ENCODE peak calls at places on chromosomes 5 and 9, in six cellular contexts. One of them, this sample, is unnamed.

GRCh38 chr5:198516-198915 is 7.2 kb downstream of the LRRC14B start:
- DNase-seq in BE2C: no peak
- DNase-seq in HFFc6: no peak
- DNase-seq in GM18507: no peak
- DNase-seq in tibial nerve: no peak
- DNase-seq in suprapubic skin: no peak
- DNase-seq in this sample: no peak

GRCh38 chr9:112248722-112249121 is 73.6 kb upstream of the SUSD1 start:
- DNase-seq in BE2C: no peak
- DNase-seq in suprapubic skin: no peak
- DNase-seq in GM18507: no peak
- DNase-seq in HFFc6: peak
- DNase-seq in tibial nerve: no peak
- DNase-seq in this sample: no peak

GRCh38 chr5:55829956-55830355 is 21.2 kb upstream of the IL31RA start:
- DNase-seq in HFFc6: no peak
- DNase-seq in suprapubic skin: no peak
- DNase-seq in GM18507: no peak
- DNase-seq in BE2C: no peak
- DNase-seq in tibial nerve: no peak
- DNase-seq in this sample: no peak

GRCh38 chr5:129460951-129461815 is 1.1 kb downstream of the ADAMTS19 start:
- DNase-seq in tibial nerve: no peak
- DNase-seq in BE2C: peak
- DNase-seq in HFFc6: no peak
- DNase-seq in GM18507: no peak
- DNase-seq in suprapubic skin: no peak
- DNase-seq in this sample: no peak

GRCh38 chr5:72042097-72042496 is 65.2 kb upstream of the MAP1B start:
- DNase-seq in tibial nerve: no peak
- DNase-seq in suprapubic skin: no peak
- DNase-seq in BE2C: no peak
- DNase-seq in HFFc6: no peak
- DNase-seq in GM18507: no peak
- DNase-seq in this sample: no peak

GRCh38 chr5:17991775-17992174 is 357.5 kb downstream of the TAF11L14 start:
- DNase-seq in HFFc6: no peak
- DNase-seq in BE2C: no peak
- DNase-seq in tibial nerve: no peak
- DNase-seq in suprapubic skin: no peak
- DNase-seq in GM18507: no peak
- DNase-seq in this sample: no peak

GRCh38 chr9:88451160-88451559 is 62.9 kb downstream of the SPIN1 start:
- DNase-seq in HFFc6: no peak
- DNase-seq in tibial nerve: no peak
- DNase-seq in suprapubic skin: no peak
- DNase-seq in BE2C: no peak
- DNase-seq in GM18507: no peak
- DNase-seq in this sample: no peak

GRCh38 chr9:20481437-20481836 is 140.9 kb downstream of the MLLT3 start:
- DNase-seq in HFFc6: no peak
- DNase-seq in suprapubic skin: no peak
- DNase-seq in GM18507: no peak
- DNase-seq in tibial nerve: no peak
- DNase-seq in BE2C: no peak
- DNase-seq in this sample: no peak

GRCh38 chr5:68548959-68549676 is 333.6 kb downstream of the PIK3R1 start:
- DNase-seq in GM18507: no peak
- DNase-seq in suprapubic skin: no peak
- DNase-seq in BE2C: peak
- DNase-seq in tibial nerve: no peak
- DNase-seq in HFFc6: no peak
- DNase-seq in this sample: no peak

GRCh38 chr9:20271723-20272122 is 350.6 kb downstream of the MLLT3 start:
- DNase-seq in BE2C: no peak
- DNase-seq in tibial nerve: no peak
- DNase-seq in suprapubic skin: no peak
- DNase-seq in GM18507: no peak
- DNase-seq in HFFc6: no peak
- DNase-seq in this sample: no peak

GRCh38 chr5:67679184-67679855 is 482.7 kb upstream of the CD180 start:
- DNase-seq in tibial nerve: no peak
- DNase-seq in BE2C: no peak
- DNase-seq in GM18507: no peak
- DNase-seq in suprapubic skin: no peak
- DNase-seq in HFFc6: no peak
- DNase-seq in this sample: no peak

GRCh38 chr9:118108971-118109370 is 404.8 kb downstream of the TLR4 start:
- DNase-seq in BE2C: no peak
- DNase-seq in GM18507: no peak
- DNase-seq in suprapubic skin: no peak
- DNase-seq in HFFc6: no peak
- DNase-seq in tibial nerve: no peak
- DNase-seq in this sample: no peak

GRCh38 chr9:120394058-120394669 is 185.8 kb downstream of the CDK5RAP2 start:
- DNase-seq in HFFc6: peak
- DNase-seq in BE2C: no peak
- DNase-seq in suprapubic skin: no peak
- DNase-seq in tibial nerve: no peak
- DNase-seq in GM18507: no peak
- DNase-seq in this sample: peak

GRCh38 chr9:132235894-132236661 is 74.2 kb downstream of the NTNG2 start:
- DNase-seq in GM18507: peak
- DNase-seq in suprapubic skin: no peak
- DNase-seq in HFFc6: peak
- DNase-seq in BE2C: peak
- DNase-seq in tibial nerve: peak
- DNase-seq in this sample: peak

GRCh38 chr5:42434047-42434724 is 10.9 kb downstream of the GHR start:
- DNase-seq in tibial nerve: no peak
- DNase-seq in BE2C: no peak
- DNase-seq in GM18507: no peak
- DNase-seq in suprapubic skin: no peak
- DNase-seq in HFFc6: no peak
- DNase-seq in this sample: no peak

GRCh38 chr9:124593080-124594058 is 86.2 kb upstream of the NR5A1 start:
- DNase-seq in GM18507: no peak
- DNase-seq in suprapubic skin: no peak
- DNase-seq in BE2C: no peak
- DNase-seq in HFFc6: no peak
- DNase-seq in tibial nerve: no peak
- DNase-seq in this sample: no peak

GRCh38 chr5:94184870-94185269 is 433.5 kb downstream of the KIAA0825 start:
- DNase-seq in GM18507: no peak
- DNase-seq in HFFc6: no peak
- DNase-seq in tibial nerve: no peak
- DNase-seq in BE2C: no peak
- DNase-seq in suprapubic skin: no peak
- DNase-seq in this sample: no peak

GRCh38 chr9:34380034-34380510 is 3.4 kb upstream of the MYORG start:
- DNase-seq in BE2C: no peak
- DNase-seq in tibial nerve: no peak
- DNase-seq in GM18507: no peak
- DNase-seq in suprapubic skin: no peak
- DNase-seq in HFFc6: no peak
- DNase-seq in this sample: no peak

GRCh38 chr9:19464764-19465570 is 56.2 kb downstream of the ACER2 start:
- DNase-seq in tibial nerve: peak
- DNase-seq in GM18507: peak
- DNase-seq in BE2C: peak
- DNase-seq in HFFc6: peak
- DNase-seq in suprapubic skin: peak
- DNase-seq in this sample: peak

GRCh38 chr5:137119321-137119720 is 379.8 kb downstream of the SPOCK1 start:
- DNase-seq in tibial nerve: no peak
- DNase-seq in BE2C: no peak
- DNase-seq in HFFc6: no peak
- DNase-seq in GM18507: no peak
- DNase-seq in suprapubic skin: no peak
- DNase-seq in this sample: no peak

This sample was measured in cardiac septum.